ENCODE peak calls at places on chromosomes 16 and 17, in five cellular contexts. U is DMS153, S is astrocyte, J is body of pancreas, B is K562. W is an unnamed sample.

GRCh38 chr16:70253291-70254094 is 1.8 kb upstream of the EXOSC6 start:
- DNase-seq in J (peak; percentile 29), S (peak; percentile 21), U (no peak), B (peak; percentile 44), W (peak; percentile 56)

GRCh38 chr17:4538236-4539002 is 16.8 kb downstream of the MYBBP1A start:
- DNase-seq in J (no peak), S (no peak), B (no peak), U (no peak), W (no peak)

GRCh38 chr17:17151055-17151454 is 55.1 kb downstream of the PLD6 start:
- DNase-seq in J (no peak), U (no peak), B (no peak), S (peak; percentile 85), W (no peak)

GRCh38 chr16:24943471-24943870 is 71.7 kb downstream of the ARHGAP17 start:
- DNase-seq in B (no peak), U (no peak), J (no peak), S (no peak), W (no peak)

GRCh38 chr17:58947411-58948208 is 159.1 kb downstream of the TRIM37 start:
- DNase-seq in S (no peak), J (no peak), B (no peak), U (no peak), W (no peak)

GRCh38 chr16:2761472-2761871 is 9.0 kb downstream of the SRRM2 start:
- DNase-seq in B (no peak), U (no peak), J (no peak), S (no peak), W (no peak)

GRCh38 chr16:50248845-50249244 is 17.5 kb upstream of the ADCY7 start:
- DNase-seq in U (no peak), S (no peak), J (no peak), B (no peak), W (no peak)

GRCh38 chr17:73952136-73952497 is 251.4 kb upstream of the RPL38 start:
- DNase-seq in J (no peak), U (no peak), B (no peak), S (no peak), W (peak; percentile 67)

GRCh38 chr17:38749222-38750043 is 1.3 kb upstream of the PCGF2 start:
- DNase-seq in J (peak; percentile 82), B (peak; percentile 59), S (peak; percentile 47), U (peak; percentile 40), W (peak; percentile 74)

GRCh38 chr17:82613283-82614094 is 34.8 kb downstream of the WDR45B start:
- DNase-seq in J (no peak), U (no peak), B (no peak), S (no peak), W (no peak)

W was measured in hepatocyte.